ENCODE peak calls at places on chromosomes 2 and 18, in seven cellular contexts. One of them, this sample, is unnamed. For H3K4me1, the result is how much of the 10 kb centered on the place peaks cover.

GRCh38 chr2:237563816-237564215 is 2.6 kb upstream of the PRLH start:
- DNase-seq in endothelial cell of umbilical vein: peak
- DNase-seq in mesendoderm: peak
- DNase-seq in neuronal stem cell: no peak
- DNase-seq in CD8-positive, alpha-beta memory T cell: no peak
- DNase-seq in sigmoid colon: peak
- DNase-seq in iPS DF 6.9: peak
- DNase-seq in this sample: no peak

GRCh38 chr2:95730813-95731212 is 139.0 kb downstream of the TRIM43 start:
- DNase-seq in endothelial cell of umbilical vein: no peak
- DNase-seq in mesendoderm: no peak
- DNase-seq in neuronal stem cell: no peak
- DNase-seq in CD8-positive, alpha-beta memory T cell: no peak
- DNase-seq in sigmoid colon: no peak
- DNase-seq in iPS DF 6.9: no peak
- DNase-seq in this sample: no peak

GRCh38 chr2:66565291-66565690 is 130.4 kb downstream of the MEIS1 start:
- DNase-seq in endothelial cell of umbilical vein: no peak
- DNase-seq in mesendoderm: no peak
- DNase-seq in neuronal stem cell: no peak
- DNase-seq in CD8-positive, alpha-beta memory T cell: no peak
- DNase-seq in sigmoid colon: no peak
- DNase-seq in iPS DF 6.9: no peak
- DNase-seq in this sample: no peak

GRCh38 chr18:26863122-26863879 is 2.2 kb downstream of the AQP4 start:
- DNase-seq in endothelial cell of umbilical vein: no peak
- DNase-seq in mesendoderm: peak
- DNase-seq in neuronal stem cell: no peak
- DNase-seq in CD8-positive, alpha-beta memory T cell: no peak
- DNase-seq in sigmoid colon: peak
- DNase-seq in iPS DF 6.9: peak
- DNase-seq in this sample: peak

GRCh38 chr18:71808576-71808975 is 735.6 kb downstream of the CBLN2 start:
- DNase-seq in endothelial cell of umbilical vein: no peak
- DNase-seq in mesendoderm: no peak
- DNase-seq in neuronal stem cell: no peak
- DNase-seq in CD8-positive, alpha-beta memory T cell: no peak
- DNase-seq in sigmoid colon: no peak
- DNase-seq in iPS DF 6.9: no peak
- DNase-seq in this sample: no peak

GRCh38 chr2:240595381-240596079 is 9.0 kb downstream of the CAPN10 start:
- DNase-seq in endothelial cell of umbilical vein: no peak
- DNase-seq in mesendoderm: peak
- DNase-seq in neuronal stem cell: peak
- DNase-seq in CD8-positive, alpha-beta memory T cell: peak
- DNase-seq in sigmoid colon: peak
- DNase-seq in iPS DF 6.9: no peak
- DNase-seq in this sample: no peak

GRCh38 chr2:148603562-148603920 is 41.0 kb upstream of the EPC2 start:
- DNase-seq in endothelial cell of umbilical vein: no peak
- DNase-seq in mesendoderm: no peak
- DNase-seq in neuronal stem cell: no peak
- DNase-seq in CD8-positive, alpha-beta memory T cell: no peak
- DNase-seq in sigmoid colon: no peak
- DNase-seq in iPS DF 6.9: no peak
- DNase-seq in this sample: no peak

GRCh38 chr2:1024981-1025380 is 74.3 kb downstream of the SNTG2 start:
- DNase-seq in endothelial cell of umbilical vein: no peak
- DNase-seq in mesendoderm: no peak
- DNase-seq in neuronal stem cell: no peak
- DNase-seq in CD8-positive, alpha-beta memory T cell: no peak
- DNase-seq in sigmoid colon: no peak
- DNase-seq in iPS DF 6.9: no peak
- DNase-seq in this sample: no peak

GRCh38 chr18:60549338-60549960 is 176.9 kb upstream of the MC4R start:
- DNase-seq in endothelial cell of umbilical vein: peak
- DNase-seq in mesendoderm: peak
- DNase-seq in neuronal stem cell: peak
- DNase-seq in CD8-positive, alpha-beta memory T cell: no peak
- DNase-seq in sigmoid colon: no peak
- DNase-seq in iPS DF 6.9: peak
- DNase-seq in this sample: no peak

GRCh38 chr18:38790786-38791185 is 1225.2 kb upstream of the CELF4 start:
- DNase-seq in endothelial cell of umbilical vein: no peak
- DNase-seq in mesendoderm: no peak
- DNase-seq in neuronal stem cell: no peak
- DNase-seq in CD8-positive, alpha-beta memory T cell: no peak
- DNase-seq in sigmoid colon: no peak
- DNase-seq in iPS DF 6.9: no peak
- DNase-seq in this sample: no peak

GRCh38 chr2:188944442-188944841 is 29.7 kb upstream of the COL3A1 start:
- DNase-seq in endothelial cell of umbilical vein: no peak
- DNase-seq in mesendoderm: no peak
- DNase-seq in neuronal stem cell: no peak
- DNase-seq in CD8-positive, alpha-beta memory T cell: no peak
- DNase-seq in sigmoid colon: no peak
- DNase-seq in iPS DF 6.9: no peak
- DNase-seq in this sample: no peak

GRCh38 chr2:10036095-10036879 is 7.1 kb upstream of the KLF11 start:
- DNase-seq in endothelial cell of umbilical vein: peak
- DNase-seq in mesendoderm: no peak
- DNase-seq in neuronal stem cell: no peak
- DNase-seq in CD8-positive, alpha-beta memory T cell: peak
- DNase-seq in sigmoid colon: peak
- DNase-seq in iPS DF 6.9: no peak
- DNase-seq in this sample: peak

GRCh38 chr2:36403675-36404230 is 48.2 kb downstream of the CRIM1 start:
- DNase-seq in endothelial cell of umbilical vein: peak
- DNase-seq in mesendoderm: peak
- DNase-seq in neuronal stem cell: no peak
- DNase-seq in CD8-positive, alpha-beta memory T cell: no peak
- DNase-seq in sigmoid colon: no peak
- DNase-seq in iPS DF 6.9: no peak
- DNase-seq in this sample: no peak

GRCh38 chr2:219514196-219514761 is at the start of gene ASIC4:
- DNase-seq in endothelial cell of umbilical vein: no peak
- DNase-seq in mesendoderm: no peak
- DNase-seq in neuronal stem cell: no peak
- DNase-seq in CD8-positive, alpha-beta memory T cell: no peak
- DNase-seq in sigmoid colon: no peak
- DNase-seq in iPS DF 6.9: no peak
- DNase-seq in this sample: peak

GRCh38 chr2:224723606-224724217 is 7.5 kb upstream of the CCDC195 start:
- DNase-seq in endothelial cell of umbilical vein: no peak
- DNase-seq in mesendoderm: no peak
- DNase-seq in neuronal stem cell: no peak
- DNase-seq in CD8-positive, alpha-beta memory T cell: no peak
- DNase-seq in sigmoid colon: no peak
- DNase-seq in iPS DF 6.9: no peak
- DNase-seq in this sample: no peak

GRCh38 chr2:101823347-101823791 is 125.9 kb downstream of the MAP4K4 start:
- DNase-seq in endothelial cell of umbilical vein: peak
- DNase-seq in mesendoderm: peak
- DNase-seq in neuronal stem cell: peak
- DNase-seq in CD8-positive, alpha-beta memory T cell: peak
- DNase-seq in sigmoid colon: peak
- DNase-seq in iPS DF 6.9: no peak
- DNase-seq in this sample: peak

GRCh38 chr2:202278944-202279343 is 13.4 kb downstream of the NOP58 start:
- DNase-seq in endothelial cell of umbilical vein: peak
- DNase-seq in mesendoderm: peak
- DNase-seq in neuronal stem cell: no peak
- DNase-seq in CD8-positive, alpha-beta memory T cell: no peak
- DNase-seq in sigmoid colon: no peak
- DNase-seq in iPS DF 6.9: no peak
- DNase-seq in this sample: no peak

GRCh38 chr2:24909555-24910177 is 10.4 kb downstream of the ADCY3 start:
- DNase-seq in endothelial cell of umbilical vein: no peak
- DNase-seq in mesendoderm: no peak
- DNase-seq in neuronal stem cell: no peak
- DNase-seq in CD8-positive, alpha-beta memory T cell: no peak
- DNase-seq in sigmoid colon: no peak
- DNase-seq in iPS DF 6.9: no peak
- DNase-seq in this sample: no peak

GRCh38 chr2:231601356-231602229 is 8.9 kb downstream of the TEX44 start:
- DNase-seq in endothelial cell of umbilical vein: peak
- DNase-seq in mesendoderm: peak
- DNase-seq in neuronal stem cell: peak
- DNase-seq in CD8-positive, alpha-beta memory T cell: peak
- DNase-seq in sigmoid colon: peak
- DNase-seq in iPS DF 6.9: no peak
- DNase-seq in this sample: peak

GRCh38 chr2:9867876-9868275 is 24.6 kb downstream of the TAF1B start:
- DNase-seq in endothelial cell of umbilical vein: no peak
- DNase-seq in mesendoderm: no peak
- DNase-seq in neuronal stem cell: no peak
- DNase-seq in CD8-positive, alpha-beta memory T cell: no peak
- DNase-seq in sigmoid colon: no peak
- DNase-seq in iPS DF 6.9: no peak
- DNase-seq in this sample: no peak

GRCh38 chr2:74532222-74532621 is 2.5 kb downstream of the HTRA2 start:
- DNase-seq in endothelial cell of umbilical vein: peak
- DNase-seq in mesendoderm: no peak
- DNase-seq in neuronal stem cell: no peak
- DNase-seq in CD8-positive, alpha-beta memory T cell: peak
- DNase-seq in sigmoid colon: no peak
- DNase-seq in iPS DF 6.9: no peak
- DNase-seq in this sample: no peak

GRCh38 chr2:220550995-220551702 is 923.7 kb downstream of the SLC4A3 start:
- DNase-seq in endothelial cell of umbilical vein: no peak
- DNase-seq in mesendoderm: no peak
- DNase-seq in neuronal stem cell: no peak
- DNase-seq in CD8-positive, alpha-beta memory T cell: no peak
- DNase-seq in sigmoid colon: no peak
- DNase-seq in iPS DF 6.9: no peak
- DNase-seq in this sample: no peak

GRCh38 chr2:128312411-128312810 is 6.3 kb downstream of the HS6ST1 start:
- DNase-seq in endothelial cell of umbilical vein: no peak
- DNase-seq in mesendoderm: no peak
- DNase-seq in neuronal stem cell: no peak
- DNase-seq in CD8-positive, alpha-beta memory T cell: no peak
- DNase-seq in sigmoid colon: no peak
- DNase-seq in iPS DF 6.9: no peak
- DNase-seq in this sample: peak

GRCh38 chr2:65367517-65367916 is 64.9 kb downstream of the SPRED2 start:
- DNase-seq in endothelial cell of umbilical vein: peak
- DNase-seq in mesendoderm: peak
- DNase-seq in neuronal stem cell: no peak
- DNase-seq in CD8-positive, alpha-beta memory T cell: no peak
- DNase-seq in sigmoid colon: peak
- DNase-seq in iPS DF 6.9: no peak
- DNase-seq in this sample: peak

GRCh38 chr2:41400057-41400665 is 647.7 kb upstream of the PKDCC start:
- DNase-seq in endothelial cell of umbilical vein: peak
- DNase-seq in mesendoderm: peak
- DNase-seq in neuronal stem cell: peak
- DNase-seq in CD8-positive, alpha-beta memory T cell: no peak
- DNase-seq in sigmoid colon: no peak
- DNase-seq in iPS DF 6.9: no peak
- DNase-seq in this sample: peak

DNA sequence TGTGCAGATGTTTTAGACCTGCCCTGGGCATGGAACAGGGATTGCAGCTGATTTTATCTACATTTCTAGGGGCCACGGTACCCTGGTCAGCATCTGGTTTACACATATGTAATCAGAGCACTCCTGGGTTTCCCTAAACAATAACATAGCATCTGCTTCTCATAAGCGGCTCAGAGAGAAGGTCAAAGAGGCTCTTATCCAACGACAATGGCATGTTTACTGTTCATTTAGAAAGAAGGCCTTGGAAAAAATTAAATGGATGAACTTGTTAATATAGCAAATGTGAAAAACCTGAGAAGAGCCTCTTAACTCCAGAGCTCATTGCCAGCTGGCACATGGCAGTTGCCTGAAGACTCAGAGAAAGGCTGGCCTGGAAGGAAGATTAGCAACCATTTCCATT is 202.8 kb upstream of the THUMPD2 start:
- DNase-seq in endothelial cell of umbilical vein: no peak
- DNase-seq in mesendoderm: no peak
- DNase-seq in neuronal stem cell: no peak
- DNase-seq in CD8-positive, alpha-beta memory T cell: no peak
- DNase-seq in sigmoid colon: no peak
- DNase-seq in iPS DF 6.9: no peak
- DNase-seq in this sample: no peak
- H3K4me1 ChIP-seq in endothelial cell of umbilical vein: under half
- H3K4me1 ChIP-seq in mesendoderm: under half
- H3K4me1 ChIP-seq in neuronal stem cell: under half
- H3K4me1 ChIP-seq in CD8-positive, alpha-beta memory T cell: under half
- H3K4me1 ChIP-seq in sigmoid colon: under half
- H3K4me1 ChIP-seq in iPS DF 6.9: under half
- H3K4me1 ChIP-seq in this sample: under half

DNA sequence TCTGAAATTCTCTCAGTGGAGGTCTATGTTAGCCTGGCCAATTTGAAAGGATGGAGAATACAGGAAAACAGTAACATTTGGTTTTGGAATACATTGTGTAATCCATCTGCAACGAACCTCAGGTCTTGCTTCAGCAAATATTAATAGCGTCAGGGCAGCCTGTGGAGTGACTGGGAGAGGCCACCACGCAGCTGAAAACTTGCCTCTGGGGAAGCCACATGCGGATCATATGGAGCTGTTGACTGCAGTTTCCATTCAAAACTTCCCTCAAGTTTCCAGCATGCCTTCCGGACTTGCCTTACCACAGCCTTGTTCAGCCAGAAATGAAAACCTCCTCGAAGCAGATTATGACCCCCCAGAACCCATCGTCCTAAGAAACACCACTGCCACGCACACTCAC is 25.7 kb downstream of the BCL11A start:
- DNase-seq in endothelial cell of umbilical vein: no peak
- DNase-seq in mesendoderm: no peak
- DNase-seq in neuronal stem cell: no peak
- DNase-seq in CD8-positive, alpha-beta memory T cell: no peak
- DNase-seq in sigmoid colon: no peak
- DNase-seq in iPS DF 6.9: no peak
- DNase-seq in this sample: no peak
- H3K4me1 ChIP-seq in endothelial cell of umbilical vein: under half
- H3K4me1 ChIP-seq in mesendoderm: under half
- H3K4me1 ChIP-seq in neuronal stem cell: under half
- H3K4me1 ChIP-seq in CD8-positive, alpha-beta memory T cell: under half
- H3K4me1 ChIP-seq in sigmoid colon: half or more
- H3K4me1 ChIP-seq in iPS DF 6.9: under half
- H3K4me1 ChIP-seq in this sample: under half

DNA sequence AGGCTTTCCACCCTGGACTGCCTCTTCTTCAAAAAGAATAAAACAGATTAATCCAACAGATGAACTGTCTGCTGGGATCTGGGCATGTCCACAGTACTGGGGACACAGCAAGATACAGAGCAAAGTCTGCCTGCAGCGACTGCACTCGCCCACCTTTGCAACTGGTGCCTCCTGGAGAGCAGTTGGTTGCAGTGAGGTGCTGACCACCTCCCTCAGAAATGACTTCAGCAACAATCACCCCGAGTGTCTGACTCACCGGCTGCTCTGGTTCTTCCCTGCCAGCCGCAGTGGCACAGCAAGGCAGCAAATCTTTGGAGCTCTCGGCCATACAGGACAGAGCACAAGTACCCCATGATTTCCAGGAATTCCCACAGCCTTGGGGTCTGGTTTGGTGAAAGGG is 179.7 kb downstream of the ANAPC1 start:
- DNase-seq in endothelial cell of umbilical vein: no peak
- DNase-seq in mesendoderm: no peak
- DNase-seq in neuronal stem cell: no peak
- DNase-seq in CD8-positive, alpha-beta memory T cell: no peak
- DNase-seq in sigmoid colon: no peak
- DNase-seq in iPS DF 6.9: no peak
- DNase-seq in this sample: no peak
- H3K4me1 ChIP-seq in endothelial cell of umbilical vein: under half
- H3K4me1 ChIP-seq in mesendoderm: under half
- H3K4me1 ChIP-seq in neuronal stem cell: under half
- H3K4me1 ChIP-seq in CD8-positive, alpha-beta memory T cell: under half
- H3K4me1 ChIP-seq in sigmoid colon: under half
- H3K4me1 ChIP-seq in iPS DF 6.9: under half
- H3K4me1 ChIP-seq in this sample: under half

GRCh38 chr2:8544168-8544785 is 137.6 kb upstream of the ID2 start:
- DNase-seq in endothelial cell of umbilical vein: no peak
- DNase-seq in mesendoderm: no peak
- DNase-seq in neuronal stem cell: no peak
- DNase-seq in CD8-positive, alpha-beta memory T cell: no peak
- DNase-seq in sigmoid colon: no peak
- DNase-seq in iPS DF 6.9: no peak
- DNase-seq in this sample: no peak
- H3K4me1 ChIP-seq in endothelial cell of umbilical vein: under half
- H3K4me1 ChIP-seq in mesendoderm: under half
- H3K4me1 ChIP-seq in neuronal stem cell: under half
- H3K4me1 ChIP-seq in CD8-positive, alpha-beta memory T cell: half or more
- H3K4me1 ChIP-seq in sigmoid colon: under half
- H3K4me1 ChIP-seq in iPS DF 6.9: under half
- H3K4me1 ChIP-seq in this sample: under half

This sample was measured in adrenal gland.